ENCODE peak calls at places on chromosomes 6 and 20, in seven cellular contexts. W, Z, D, X, I, V and R are unnamed samples.

GRCh38 chr6:108998460-108998859 is 96.2 kb downstream of the SESN1 start:
- DNase-seq in W (no peak), Z (no peak), D (no peak), X (no peak), I (no peak), V (no peak), R (no peak)

GRCh38 chr20:20465259-20465658 is 97.4 kb downstream of the INSM1 start:
- DNase-seq in W (no peak), Z (no peak), D (no peak), X (peak), I (peak), V (no peak), R (no peak)

GRCh38 chr6:82842721-82843120 is 222.9 kb downstream of the UBE3D start:
- DNase-seq in W (no peak), Z (no peak), D (no peak), X (no peak), I (no peak), V (no peak), R (no peak)

GRCh38 chr6:105317607-105318533 is 85.0 kb downstream of the PREP start:
- DNase-seq in W (no peak), Z (no peak), D (peak), X (no peak), I (no peak), V (no peak), R (no peak)

GRCh38 chr6:160042788-160043301 is 74.0 kb downstream of the IGF2R start:
- DNase-seq in W (no peak), Z (no peak), D (peak), X (no peak), I (no peak), V (no peak), R (no peak)

GRCh38 chr6:113908801-113909200 is 51.7 kb downstream of the MARCKS start:
- DNase-seq in W (no peak), Z (no peak), D (no peak), X (no peak), I (no peak), V (no peak), R (no peak)

GRCh38 chr6:18431581-18431980 is 44.4 kb downstream of the RNF144B start:
- DNase-seq in W (no peak), Z (no peak), D (no peak), X (no peak), I (no peak), V (no peak), R (no peak)

GRCh38 chr20:63969851-63970713 is at the start of gene ZNF512B:
- DNase-seq in W (peak), Z (no peak), D (peak), X (peak), I (peak), V (peak), R (peak)

GRCh38 chr6:168131464-168132415 is 52.7 kb upstream of the FRMD1 start:
- DNase-seq in W (no peak), Z (no peak), D (no peak), X (peak), I (no peak), V (no peak), R (no peak)

GRCh38 chr20:1894951-1895673 is at the start of gene SIRPA:
- DNase-seq in W (peak), Z (no peak), D (no peak), X (peak), I (peak), V (peak), R (peak)

GRCh38 chr6:111861321-111861938 is 11.8 kb downstream of the FYN start:
- DNase-seq in W (no peak), Z (no peak), D (no peak), X (no peak), I (no peak), V (no peak), R (no peak)

GRCh38 chr20:29878281-29878741 is 1379.2 kb upstream of the DEFB115 start:
- DNase-seq in W (peak), Z (no peak), D (peak), X (no peak), I (peak), V (no peak), R (no peak)

GRCh38 chr6:138307352-138307751 is 70.4 kb upstream of the SMIM28 start:
- DNase-seq in W (no peak), Z (no peak), D (no peak), X (no peak), I (no peak), V (no peak), R (no peak)

GRCh38 chr20:21089421-21089820 is 16.7 kb downstream of the LINC00237 start:
- DNase-seq in W (no peak), Z (no peak), D (peak), X (no peak), I (no peak), V (no peak), R (no peak)

GRCh38 chr6:169490830-169491229 is 211.0 kb downstream of the WDR27 start:
- DNase-seq in W (no peak), Z (no peak), D (no peak), X (no peak), I (no peak), V (no peak), R (no peak)

GRCh38 chr6:169495601-169496000 is 206.2 kb downstream of the WDR27 start:
- DNase-seq in W (no peak), Z (no peak), D (no peak), X (no peak), I (no peak), V (no peak), R (no peak)

GRCh38 chr6:169491482-169491881 is 210.3 kb downstream of the WDR27 start:
- DNase-seq in W (no peak), Z (no peak), D (no peak), X (no peak), I (no peak), V (no peak), R (no peak)

GRCh38 chr6:169490409-169490708 is 211.5 kb downstream of the WDR27 start:
- DNase-seq in W (no peak), Z (no peak), D (no peak), X (no peak), I (no peak), V (no peak), R (no peak)

DNA sequence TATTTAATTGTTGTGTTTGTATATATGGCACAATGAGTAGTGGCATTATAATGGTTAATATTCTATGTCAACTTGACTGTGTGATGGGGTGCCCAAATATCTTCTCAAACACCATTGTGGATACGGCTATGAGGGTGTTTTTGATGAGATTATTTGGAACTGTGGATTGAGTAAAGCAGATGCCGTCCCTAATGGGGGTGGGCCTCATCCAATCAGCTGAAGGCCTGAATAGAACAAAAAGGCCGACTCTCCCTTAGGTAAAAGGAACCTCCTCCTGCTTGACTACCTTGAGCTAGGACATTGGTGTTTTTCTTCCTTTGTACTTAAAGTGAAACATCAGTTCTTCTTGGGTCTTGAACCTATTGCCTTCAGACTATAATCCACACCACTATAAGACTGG is 207.8 kb downstream of the WDR27 start:
- DNase-seq in W (no peak), Z (no peak), D (no peak), X (no peak), I (no peak), V (no peak), R (no peak)
- TF ChIP-seq TAF1 in W (no peak), Z (no peak), D (no peak), X (no peak), I (no peak), V (no peak), R (no peak)

GRCh38 chr6:98787961-98788360 is 46.4 kb upstream of the POU3F2 start:
- DNase-seq in W (peak), Z (no peak), D (no peak), X (peak), I (no peak), V (no peak), R (no peak)
- TF ChIP-seq TAF1 in W (no peak), Z (no peak), D (no peak), X (no peak), I (no peak), V (no peak), R (no peak)

DNA sequence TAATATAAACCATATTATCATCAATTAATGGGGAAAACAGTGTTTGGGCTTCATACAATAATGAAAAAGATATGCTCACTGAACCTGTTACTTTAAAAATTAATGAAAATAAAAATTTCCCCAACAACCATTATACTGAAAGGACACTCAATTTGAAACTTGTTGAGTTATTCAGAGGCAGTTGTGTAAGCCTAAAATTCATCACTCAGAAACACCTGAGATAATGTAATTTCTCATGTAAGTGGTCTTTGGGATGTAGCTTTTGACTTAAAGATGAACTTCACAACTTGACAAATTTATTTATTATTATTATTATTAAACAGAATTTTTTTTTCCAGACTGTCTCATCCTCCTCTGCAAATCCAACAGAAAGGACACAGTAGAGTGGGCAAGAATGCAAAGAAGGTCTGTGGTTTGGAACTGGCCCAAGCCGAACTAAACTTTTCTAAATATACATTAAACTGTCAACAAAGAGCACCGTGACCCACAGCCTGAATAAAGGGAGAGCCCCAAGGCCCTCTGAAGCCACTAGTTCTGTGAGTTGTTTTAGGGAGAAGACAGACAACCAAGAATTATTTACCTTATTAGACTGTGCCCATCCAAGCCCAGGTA is 32.2 kb upstream of the HEY2 start:
- DNase-seq in W (no peak), Z (peak), D (no peak), X (no peak), I (no peak), V (no peak), R (no peak)
- TF ChIP-seq TAF1 in W (no peak), Z (no peak), D (no peak), X (no peak), I (no peak), V (no peak), R (no peak)

GRCh38 chr6:53458097-53458866 is 86.6 kb downstream of the GCLC start:
- DNase-seq in W (no peak), Z (no peak), D (no peak), X (no peak), I (no peak), V (no peak), R (no peak)

GRCh38 chr6:53461682-53462081 is 83.2 kb downstream of the GCLC start:
- DNase-seq in W (no peak), Z (no peak), D (no peak), X (no peak), I (no peak), V (no peak), R (no peak)

GRCh38 chr6:53464483-53464882 is 80.4 kb downstream of the GCLC start:
- DNase-seq in W (no peak), Z (no peak), D (no peak), X (no peak), I (no peak), V (no peak), R (no peak)

GRCh38 chr6:53464942-53465460 is 79.9 kb downstream of the GCLC start:
- DNase-seq in W (no peak), Z (no peak), D (no peak), X (no peak), I (no peak), V (no peak), R (no peak)

DNA sequence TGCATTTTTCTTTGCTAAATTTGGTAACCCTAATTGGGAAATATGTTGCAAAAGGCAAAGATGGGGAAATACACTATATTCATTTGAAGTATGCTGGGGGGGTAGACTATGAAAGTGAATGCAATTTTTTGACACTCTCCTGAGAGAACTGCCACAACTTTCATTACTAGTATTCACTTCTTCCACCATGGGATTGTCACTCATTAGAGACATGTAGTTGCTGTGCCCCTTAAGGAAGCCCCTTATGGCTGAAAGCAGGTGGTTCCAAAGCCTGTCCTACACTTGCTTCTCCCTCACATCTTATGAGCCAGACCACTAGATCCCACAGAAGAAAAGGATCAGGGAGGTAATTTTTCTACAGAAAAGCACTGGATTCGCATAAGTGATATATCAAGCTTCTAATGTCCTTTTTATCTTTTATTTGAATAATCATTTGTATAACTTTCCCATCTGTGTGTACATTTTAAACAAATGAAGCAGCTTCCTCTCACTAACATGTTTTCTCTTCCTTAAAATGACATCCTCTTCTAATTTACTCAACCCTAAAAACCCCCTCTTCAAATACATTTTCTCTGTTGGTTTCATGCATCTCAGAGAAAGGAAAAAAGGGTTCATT is 83.8 kb downstream of the GCLC start:
- DNase-seq in W (no peak), Z (peak), D (no peak), X (no peak), I (no peak), V (no peak), R (no peak)
- TF ChIP-seq TAF1 in W (no peak), Z (no peak), D (no peak), X (no peak), I (no peak), V (no peak), R (no peak)

GRCh38 chr20:24001901-24002405 is 13.4 kb upstream of the GGTLC1 start:
- DNase-seq in W (no peak), Z (no peak), D (no peak), X (no peak), I (no peak), V (no peak), R (no peak)

GRCh38 chr20:23998392-23998791 is 9.8 kb upstream of the GGTLC1 start:
- DNase-seq in W (no peak), Z (no peak), D (no peak), X (no peak), I (no peak), V (no peak), R (no peak)

DNA sequence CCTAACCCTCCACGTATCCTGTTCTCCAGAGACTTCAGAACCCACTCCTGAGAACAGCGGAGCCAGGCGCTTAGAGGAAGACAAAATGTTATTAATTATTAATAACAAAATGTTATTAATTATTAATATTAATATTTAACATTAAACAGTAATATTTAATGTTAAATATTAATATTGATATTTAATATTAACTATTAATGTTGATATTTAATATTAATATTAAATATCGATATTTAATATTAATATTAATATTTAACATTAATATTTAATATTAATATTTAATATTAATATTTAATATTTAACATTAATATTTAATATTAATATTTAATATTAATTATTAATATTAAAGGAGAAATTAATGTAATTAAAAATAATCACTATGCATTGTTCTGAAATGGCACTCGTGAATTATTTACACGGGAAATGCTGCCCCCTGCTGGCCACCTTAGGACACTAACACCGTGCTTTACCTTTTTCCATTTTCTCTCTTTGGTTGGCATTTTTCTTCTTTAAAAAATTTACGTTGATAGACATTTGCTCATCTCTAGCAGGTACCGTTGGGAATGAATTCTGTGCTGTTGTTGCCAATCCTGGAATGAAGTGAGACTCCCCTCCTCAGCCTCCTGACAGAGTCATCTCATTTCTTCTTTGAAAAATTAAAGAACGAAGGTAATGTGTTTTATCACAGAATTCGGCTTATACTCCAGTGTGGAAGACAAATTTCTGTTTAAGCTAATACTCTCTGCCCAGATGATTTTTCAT is 7.5 kb upstream of the GGTLC1 start:
- DNase-seq in W (peak), Z (no peak), D (peak), X (no peak), I (peak), V (no peak), R (no peak)
- TF ChIP-seq TAF1 in W (no peak), Z (no peak), D (no peak), X (no peak), I (no peak), V (no peak), R (no peak)

GRCh38 chr6:31087494-31088089 is 24.8 kb downstream of the C6orf15 start:
- DNase-seq in W (peak), Z (peak), D (peak), X (peak), I (peak), V (peak), R (peak)

GRCh38 chr6:31090275-31090972 is 22.0 kb downstream of the C6orf15 start:
- DNase-seq in W (no peak), Z (no peak), D (no peak), X (no peak), I (no peak), V (no peak), R (no peak)

GRCh38 chr6:31083742-31084354 is 28.5 kb downstream of the C6orf15 start:
- DNase-seq in W (no peak), Z (no peak), D (peak), X (peak), I (peak), V (no peak), R (no peak)

GRCh38 chr6:31090973-31091364 is 21.4 kb downstream of the C6orf15 start:
- DNase-seq in W (no peak), Z (no peak), D (no peak), X (no peak), I (no peak), V (no peak), R (no peak)

GRCh38 chr6:31086788-31087440 is 25.5 kb downstream of the C6orf15 start:
- DNase-seq in W (no peak), Z (no peak), D (no peak), X (no peak), I (peak), V (no peak), R (no peak)
- TF ChIP-seq TAF1 in W (no peak), Z (no peak), D (no peak), X (no peak), I (no peak), V (no peak), R (no peak)

GRCh38 chr6:135478626-135479025 is 18.9 kb downstream of the AHI1 start:
- DNase-seq in W (no peak), Z (no peak), D (no peak), X (no peak), I (no peak), V (no peak), R (no peak)

DNA sequence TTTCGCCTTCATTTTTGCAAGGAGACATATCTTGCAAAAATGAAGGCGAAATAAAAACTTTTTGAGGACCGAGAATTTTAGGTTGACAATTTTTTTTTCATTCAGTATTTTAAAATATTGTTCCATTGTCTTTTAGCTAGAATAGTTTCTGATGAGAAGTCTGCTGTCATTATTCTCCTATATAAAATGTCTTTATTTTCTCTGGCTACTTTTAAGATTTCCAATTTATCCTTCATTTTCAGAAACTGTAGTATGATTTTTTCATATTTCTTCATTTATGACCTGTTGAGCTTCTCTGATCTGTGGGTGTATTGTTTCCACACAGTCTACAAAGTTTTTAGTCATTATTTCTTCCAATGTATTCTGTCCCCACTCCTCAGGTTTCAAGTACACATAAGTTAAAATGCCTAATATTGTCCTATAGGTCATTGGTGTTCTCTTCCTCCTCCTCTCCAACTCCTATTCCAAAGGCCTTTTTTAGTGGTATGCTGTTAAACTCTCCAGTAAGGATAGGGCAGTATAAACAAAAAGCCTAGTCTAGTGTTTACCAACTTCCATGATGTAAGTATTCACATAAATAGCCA is 15.7 kb downstream of the AHI1 start:
- DNase-seq in W (no peak), Z (no peak), D (no peak), X (no peak), I (no peak), V (no peak), R (no peak)
- TF ChIP-seq TAF1 in W (no peak), Z (no peak), D (no peak), X (no peak), I (no peak), V (no peak), R (no peak)